ENCODE peak calls at places on chromosomes 7 and 10, in nine cellular contexts. One of them, this sample, is unnamed.

GRCh38 chr7:131249003-131249402 is 78.7 kb upstream of the MKLN1 start:
- DNase-seq in fibroblast of pulmonary artery: peak
- DNase-seq in type B pancreatic cell: no peak
- DNase-seq in choroid plexus epithelial cell: peak
- DNase-seq in sigmoid colon: peak
- DNase-seq in progenitor cell of endocrine pancreas: no peak
- DNase-seq in cardiac muscle cell: peak
- DNase-seq in GM23338: no peak
- DNase-seq in AG09309: peak
- DNase-seq in this sample: no peak

GRCh38 chr7:99038086-99038855 is 105.6 kb downstream of the SMURF1 start:
- DNase-seq in fibroblast of pulmonary artery: no peak
- DNase-seq in type B pancreatic cell: no peak
- DNase-seq in choroid plexus epithelial cell: no peak
- DNase-seq in sigmoid colon: no peak
- DNase-seq in progenitor cell of endocrine pancreas: no peak
- DNase-seq in cardiac muscle cell: no peak
- DNase-seq in GM23338: no peak
- DNase-seq in AG09309: no peak
- DNase-seq in this sample: no peak

GRCh38 chr10:14571866-14572507 is 202.7 kb downstream of the FAM107B start:
- DNase-seq in fibroblast of pulmonary artery: peak
- DNase-seq in type B pancreatic cell: no peak
- DNase-seq in choroid plexus epithelial cell: peak
- DNase-seq in sigmoid colon: no peak
- DNase-seq in progenitor cell of endocrine pancreas: no peak
- DNase-seq in cardiac muscle cell: peak
- DNase-seq in GM23338: no peak
- DNase-seq in AG09309: no peak
- DNase-seq in this sample: no peak

GRCh38 chr10:126917975-126918908 is 13.0 kb downstream of the DOCK1 start:
- DNase-seq in fibroblast of pulmonary artery: no peak
- DNase-seq in type B pancreatic cell: no peak
- DNase-seq in choroid plexus epithelial cell: no peak
- DNase-seq in sigmoid colon: peak
- DNase-seq in progenitor cell of endocrine pancreas: no peak
- DNase-seq in cardiac muscle cell: no peak
- DNase-seq in GM23338: no peak
- DNase-seq in AG09309: no peak
- DNase-seq in this sample: no peak

GRCh38 chr7:16811555-16811954 is 6.8 kb upstream of the AGR2 start:
- DNase-seq in fibroblast of pulmonary artery: peak
- DNase-seq in type B pancreatic cell: no peak
- DNase-seq in choroid plexus epithelial cell: peak
- DNase-seq in sigmoid colon: no peak
- DNase-seq in progenitor cell of endocrine pancreas: no peak
- DNase-seq in cardiac muscle cell: no peak
- DNase-seq in GM23338: no peak
- DNase-seq in AG09309: no peak
- DNase-seq in this sample: no peak

GRCh38 chr7:123916240-123916724 is 8.8 kb upstream of the SPAM1 start:
- DNase-seq in fibroblast of pulmonary artery: peak
- DNase-seq in type B pancreatic cell: no peak
- DNase-seq in choroid plexus epithelial cell: peak
- DNase-seq in sigmoid colon: no peak
- DNase-seq in progenitor cell of endocrine pancreas: no peak
- DNase-seq in cardiac muscle cell: peak
- DNase-seq in GM23338: peak
- DNase-seq in AG09309: no peak
- DNase-seq in this sample: no peak

GRCh38 chr7:2723138-2723850 is 35.3 kb downstream of the AMZ1 start:
- DNase-seq in fibroblast of pulmonary artery: no peak
- DNase-seq in type B pancreatic cell: no peak
- DNase-seq in choroid plexus epithelial cell: no peak
- DNase-seq in sigmoid colon: peak
- DNase-seq in progenitor cell of endocrine pancreas: no peak
- DNase-seq in cardiac muscle cell: no peak
- DNase-seq in GM23338: no peak
- DNase-seq in AG09309: no peak
- DNase-seq in this sample: no peak

GRCh38 chr7:96179863-96180262 is 142.0 kb downstream of the SLC25A13 start:
- DNase-seq in fibroblast of pulmonary artery: peak
- DNase-seq in type B pancreatic cell: no peak
- DNase-seq in choroid plexus epithelial cell: peak
- DNase-seq in sigmoid colon: no peak
- DNase-seq in progenitor cell of endocrine pancreas: no peak
- DNase-seq in cardiac muscle cell: peak
- DNase-seq in GM23338: no peak
- DNase-seq in AG09309: no peak
- DNase-seq in this sample: no peak

GRCh38 chr10:68601490-68602265 is 41.5 kb downstream of the TET1 start:
- DNase-seq in fibroblast of pulmonary artery: no peak
- DNase-seq in type B pancreatic cell: no peak
- DNase-seq in choroid plexus epithelial cell: no peak
- DNase-seq in sigmoid colon: no peak
- DNase-seq in progenitor cell of endocrine pancreas: no peak
- DNase-seq in cardiac muscle cell: no peak
- DNase-seq in GM23338: no peak
- DNase-seq in AG09309: no peak
- DNase-seq in this sample: no peak

GRCh38 chr10:33547976-33548375 is 213.5 kb upstream of the NRP1 start:
- DNase-seq in fibroblast of pulmonary artery: no peak
- DNase-seq in type B pancreatic cell: no peak
- DNase-seq in choroid plexus epithelial cell: peak
- DNase-seq in sigmoid colon: no peak
- DNase-seq in progenitor cell of endocrine pancreas: no peak
- DNase-seq in cardiac muscle cell: no peak
- DNase-seq in GM23338: no peak
- DNase-seq in AG09309: no peak
- DNase-seq in this sample: no peak

GRCh38 chr7:154684651-154685563 is 318.0 kb downstream of the PAXIP1 start:
- DNase-seq in fibroblast of pulmonary artery: no peak
- DNase-seq in type B pancreatic cell: no peak
- DNase-seq in choroid plexus epithelial cell: no peak
- DNase-seq in sigmoid colon: no peak
- DNase-seq in progenitor cell of endocrine pancreas: no peak
- DNase-seq in cardiac muscle cell: no peak
- DNase-seq in GM23338: no peak
- DNase-seq in AG09309: no peak
- DNase-seq in this sample: no peak

GRCh38 chr7:76069238-76069638 is 21.3 kb downstream of the MDH2 start:
- DNase-seq in fibroblast of pulmonary artery: peak
- DNase-seq in type B pancreatic cell: no peak
- DNase-seq in choroid plexus epithelial cell: peak
- DNase-seq in sigmoid colon: peak
- DNase-seq in progenitor cell of endocrine pancreas: no peak
- DNase-seq in cardiac muscle cell: peak
- DNase-seq in GM23338: peak
- DNase-seq in AG09309: peak
- DNase-seq in this sample: no peak
- TF ChIP-seq CTCF in fibroblast of pulmonary artery: peak
- TF ChIP-seq CTCF in type B pancreatic cell: peak
- TF ChIP-seq CTCF in choroid plexus epithelial cell: peak
- TF ChIP-seq CTCF in sigmoid colon: peak
- TF ChIP-seq CTCF in progenitor cell of endocrine pancreas: no peak
- TF ChIP-seq CTCF in cardiac muscle cell: peak
- TF ChIP-seq CTCF in GM23338: peak
- TF ChIP-seq CTCF in AG09309: peak
- TF ChIP-seq CTCF in this sample: no peak

GRCh38 chr7:23107781-23108180 is 2.2 kb downstream of the KLHL7 start:
- DNase-seq in fibroblast of pulmonary artery: no peak
- DNase-seq in type B pancreatic cell: no peak
- DNase-seq in choroid plexus epithelial cell: no peak
- DNase-seq in sigmoid colon: no peak
- DNase-seq in progenitor cell of endocrine pancreas: no peak
- DNase-seq in cardiac muscle cell: no peak
- DNase-seq in GM23338: no peak
- DNase-seq in AG09309: no peak
- DNase-seq in this sample: no peak

GRCh38 chr7:23106491-23106800 is 861 bp downstream of the KLHL7 start:
- DNase-seq in fibroblast of pulmonary artery: no peak
- DNase-seq in type B pancreatic cell: no peak
- DNase-seq in choroid plexus epithelial cell: no peak
- DNase-seq in sigmoid colon: no peak
- DNase-seq in progenitor cell of endocrine pancreas: no peak
- DNase-seq in cardiac muscle cell: no peak
- DNase-seq in GM23338: peak
- DNase-seq in AG09309: no peak
- DNase-seq in this sample: no peak

GRCh38 chr7:23105086-23105643 is 420 bp upstream of the KLHL7 start:
- DNase-seq in fibroblast of pulmonary artery: no peak
- DNase-seq in type B pancreatic cell: no peak
- DNase-seq in choroid plexus epithelial cell: peak
- DNase-seq in sigmoid colon: no peak
- DNase-seq in progenitor cell of endocrine pancreas: no peak
- DNase-seq in cardiac muscle cell: no peak
- DNase-seq in GM23338: no peak
- DNase-seq in AG09309: no peak
- DNase-seq in this sample: no peak

GRCh38 chr7:23106801-23107713 is 1.5 kb downstream of the KLHL7 start:
- DNase-seq in fibroblast of pulmonary artery: peak
- DNase-seq in type B pancreatic cell: no peak
- DNase-seq in choroid plexus epithelial cell: peak
- DNase-seq in sigmoid colon: no peak
- DNase-seq in progenitor cell of endocrine pancreas: no peak
- DNase-seq in cardiac muscle cell: peak
- DNase-seq in GM23338: no peak
- DNase-seq in AG09309: no peak
- DNase-seq in this sample: no peak

GRCh38 chr7:23105644-23106490 is at the start of gene KLHL7:
- DNase-seq in fibroblast of pulmonary artery: peak
- DNase-seq in type B pancreatic cell: peak
- DNase-seq in choroid plexus epithelial cell: peak
- DNase-seq in sigmoid colon: peak
- DNase-seq in progenitor cell of endocrine pancreas: peak
- DNase-seq in cardiac muscle cell: peak
- DNase-seq in GM23338: peak
- DNase-seq in AG09309: peak
- DNase-seq in this sample: peak
- TF ChIP-seq CTCF in fibroblast of pulmonary artery: peak
- TF ChIP-seq CTCF in type B pancreatic cell: no peak
- TF ChIP-seq CTCF in choroid plexus epithelial cell: peak
- TF ChIP-seq CTCF in sigmoid colon: no peak
- TF ChIP-seq CTCF in progenitor cell of endocrine pancreas: no peak
- TF ChIP-seq CTCF in cardiac muscle cell: peak
- TF ChIP-seq CTCF in GM23338: no peak
- TF ChIP-seq CTCF in AG09309: no peak
- TF ChIP-seq CTCF in this sample: no peak

GRCh38 chr10:63503395-63503794 is 17.8 kb upstream of the REEP3 start:
- DNase-seq in fibroblast of pulmonary artery: no peak
- DNase-seq in type B pancreatic cell: no peak
- DNase-seq in choroid plexus epithelial cell: no peak
- DNase-seq in sigmoid colon: no peak
- DNase-seq in progenitor cell of endocrine pancreas: no peak
- DNase-seq in cardiac muscle cell: no peak
- DNase-seq in GM23338: no peak
- DNase-seq in AG09309: no peak
- DNase-seq in this sample: no peak
- TF ChIP-seq CTCF in fibroblast of pulmonary artery: no peak
- TF ChIP-seq CTCF in type B pancreatic cell: no peak
- TF ChIP-seq CTCF in choroid plexus epithelial cell: no peak
- TF ChIP-seq CTCF in sigmoid colon: no peak
- TF ChIP-seq CTCF in progenitor cell of endocrine pancreas: no peak
- TF ChIP-seq CTCF in cardiac muscle cell: no peak
- TF ChIP-seq CTCF in GM23338: no peak
- TF ChIP-seq CTCF in AG09309: no peak
- TF ChIP-seq CTCF in this sample: no peak

DNA sequence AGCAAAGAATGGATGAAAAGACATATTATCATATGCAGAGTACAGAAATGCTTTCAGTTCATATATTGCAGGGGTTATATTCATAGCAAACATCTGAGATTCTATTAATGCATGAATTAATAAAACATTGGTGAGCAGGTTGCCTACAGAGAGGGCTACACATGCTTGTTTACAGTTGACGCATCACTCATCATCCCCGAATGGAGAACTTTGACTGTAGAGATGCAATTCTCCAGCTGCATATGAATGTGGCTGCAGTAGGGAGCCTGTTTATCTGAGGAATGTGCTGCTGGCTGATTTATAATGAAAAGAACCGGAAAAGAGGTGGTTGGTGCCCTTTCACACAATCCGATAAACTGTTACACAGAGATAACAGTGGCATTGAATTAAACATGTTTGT is 116.5 kb downstream of the GRM3 start:
- DNase-seq in fibroblast of pulmonary artery: no peak
- DNase-seq in type B pancreatic cell: no peak
- DNase-seq in choroid plexus epithelial cell: no peak
- DNase-seq in sigmoid colon: no peak
- DNase-seq in progenitor cell of endocrine pancreas: no peak
- DNase-seq in cardiac muscle cell: no peak
- DNase-seq in GM23338: peak
- DNase-seq in AG09309: no peak
- DNase-seq in this sample: no peak
- TF ChIP-seq CTCF in fibroblast of pulmonary artery: no peak
- TF ChIP-seq CTCF in type B pancreatic cell: no peak
- TF ChIP-seq CTCF in choroid plexus epithelial cell: no peak
- TF ChIP-seq CTCF in sigmoid colon: no peak
- TF ChIP-seq CTCF in progenitor cell of endocrine pancreas: no peak
- TF ChIP-seq CTCF in cardiac muscle cell: no peak
- TF ChIP-seq CTCF in GM23338: no peak
- TF ChIP-seq CTCF in AG09309: no peak
- TF ChIP-seq CTCF in this sample: no peak

DNA sequence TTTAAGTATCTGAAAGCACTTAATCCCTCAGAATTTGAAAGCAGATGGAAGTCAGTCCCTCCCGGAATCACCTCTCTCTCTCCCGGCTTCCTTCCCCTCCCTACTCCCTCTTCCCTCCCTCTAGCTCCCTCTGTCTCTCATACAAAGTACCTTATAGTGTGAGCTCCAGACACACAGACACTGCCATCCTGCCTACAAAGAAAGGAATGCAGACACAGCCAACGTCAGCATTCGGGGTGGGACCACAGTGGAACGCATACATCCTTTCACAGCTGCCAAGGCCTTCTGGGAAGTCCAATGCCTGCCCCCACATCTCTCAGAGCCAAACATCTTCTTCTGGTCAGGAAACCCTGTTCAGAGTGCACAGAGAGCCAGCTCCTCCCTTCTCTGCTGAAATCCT is 9.3 kb downstream of the NOD1 start:
- DNase-seq in fibroblast of pulmonary artery: peak
- DNase-seq in type B pancreatic cell: peak
- DNase-seq in choroid plexus epithelial cell: peak
- DNase-seq in sigmoid colon: peak
- DNase-seq in progenitor cell of endocrine pancreas: no peak
- DNase-seq in cardiac muscle cell: peak
- DNase-seq in GM23338: peak
- DNase-seq in AG09309: peak
- DNase-seq in this sample: peak
- TF ChIP-seq CTCF in fibroblast of pulmonary artery: peak
- TF ChIP-seq CTCF in type B pancreatic cell: peak
- TF ChIP-seq CTCF in choroid plexus epithelial cell: peak
- TF ChIP-seq CTCF in sigmoid colon: no peak
- TF ChIP-seq CTCF in progenitor cell of endocrine pancreas: peak
- TF ChIP-seq CTCF in cardiac muscle cell: peak
- TF ChIP-seq CTCF in GM23338: peak
- TF ChIP-seq CTCF in AG09309: peak
- TF ChIP-seq CTCF in this sample: no peak